ENCODE peak calls at places on chromosomes 16 and 17, in seven cellular contexts. G, C, N, K, V, Q and J are unnamed samples.
A peak's percentile ranks its signal among the peaks of the same experiment; 100 is the strongest.

GRCh38 chr17:2170023-2170422 is 115.1 kb downstream of the HIC1 start:
- DNase-seq in G (no peak), C (peak; percentile 55), N (peak; percentile 22), K (no peak), V (peak; percentile 31), Q (no peak), J (no peak)

GRCh38 chr16:51418258-51418657 is 267.2 kb upstream of the SALL1 start:
- DNase-seq in G (no peak), C (no peak), N (no peak), K (peak; percentile 3), V (no peak), Q (no peak), J (no peak)

GRCh38 chr16:12050361-12050760 is 73.8 kb downstream of the SNX29 start:
- DNase-seq in G (no peak), C (no peak), N (no peak), K (no peak), V (no peak), Q (no peak), J (no peak)

GRCh38 chr16:70496513-70496912 is 26.8 kb downstream of the COG4 start:
- DNase-seq in G (no peak), C (no peak), N (no peak), K (no peak), V (no peak), Q (no peak), J (no peak)

GRCh38 chr16:77700846-77701245 is 21.5 kb upstream of the NUDT7 start:
- DNase-seq in G (no peak), C (no peak), N (no peak), K (no peak), V (no peak), Q (no peak), J (no peak)

GRCh38 chr17:74337834-74338500 is 11.9 kb downstream of the KIF19 start:
- DNase-seq in G (no peak), C (no peak), N (no peak), K (no peak), V (no peak), Q (no peak), J (no peak)

GRCh38 chr16:67233596-67233995 is 6.7 kb downstream of the TMEM208 start:
- DNase-seq in G (no peak), C (no peak), N (no peak), K (no peak), V (no peak), Q (no peak), J (no peak)

GRCh38 chr16:48531011-48531962 is 78.7 kb downstream of the N4BP1 start:
- DNase-seq in G (peak; percentile 73), C (no peak), N (no peak), K (no peak), V (no peak), Q (no peak), J (no peak)

GRCh38 chr17:4220655-4221054 is 43.1 kb downstream of the ANKFY1 start:
- DNase-seq in G (no peak), C (peak; percentile 85), N (no peak), K (no peak), V (no peak), Q (no peak), J (no peak)

GRCh38 chr16:3074860-3075545 is 9.6 kb downstream of the IL32 start:
- DNase-seq in G (peak; percentile 44), C (no peak), N (peak; percentile 73), K (no peak), V (peak; percentile 94), Q (no peak), J (peak; percentile 72)

GRCh38 chr16:57043248-57043647 is 49.1 kb upstream of the CPNE2 start:
- DNase-seq in G (no peak), C (no peak), N (no peak), K (no peak), V (no peak), Q (no peak), J (no peak)

GRCh38 chr17:19397556-19398041 is 10.6 kb upstream of the MFAP4 start:
- DNase-seq in G (no peak), C (no peak), N (no peak), K (no peak), V (no peak), Q (no peak), J (no peak)

GRCh38 chr17:83195330-83196087 is 116.1 kb downstream of the METRNL start:
- DNase-seq in G (peak; percentile 83), C (no peak), N (no peak), K (no peak), V (peak; percentile 2), Q (no peak), J (no peak)

GRCh38 chr17:71118039-71118438 is 948.7 kb downstream of the KCNJ2 start:
- DNase-seq in G (no peak), C (peak; percentile 28), N (no peak), K (peak; percentile 75), V (no peak), Q (no peak), J (no peak)

GRCh38 chr16:69294051-69294450 is 17.1 kb upstream of the VPS4A start:
- DNase-seq in G (no peak), C (no peak), N (no peak), K (no peak), V (no peak), Q (no peak), J (no peak)

GRCh38 chr17:8222380-8222629 is 11.9 kb upstream of the AURKB start:
- DNase-seq in G (no peak), C (no peak), N (no peak), K (no peak), V (peak; percentile 86), Q (no peak), J (no peak)

GRCh38 chr16:50323335-50324011 is 45.3 kb downstream of the BRD7 start:
- DNase-seq in G (no peak), C (peak; percentile 30), N (no peak), K (peak; percentile 39), V (no peak), Q (no peak), J (no peak)

GRCh38 chr16:51937771-51938170 is 609.2 kb downstream of the TOX3 start:
- DNase-seq in G (no peak), C (no peak), N (no peak), K (no peak), V (no peak), Q (no peak), J (no peak)